ENCODE peak calls at places on chromosomes 7 and 10, in six cellular contexts. N is stimulated activated CD8-positive, alpha-beta memory T cell treated with anti-CD3 and anti-CD28 coated beads, Interleukin-4, amount 100 ng/mL, for 1 hour; Z is iPS-NIHi11; K is choroid plexus epithelial cell; O is upper lobe of right lung; P is activated T-helper 1 cell treated with anti-CD3 and anti-CD28 coated beads, Interleukin-2, amount 50 U/mL, for 16 hours. W is an unnamed sample.

GRCh38 chr7:129741743-129742213 is 130.3 kb downstream of the NRF1 start:
- DNase-seq in N (no peak), Z (peak), K (no peak), O (no peak), P (no peak), W (no peak)

GRCh38 chr7:5528071-5528814 is 104.6 kb upstream of the TNRC18 start:
- DNase-seq in N (no peak), Z (no peak), K (peak), O (peak), P (no peak), W (peak)

GRCh38 chr7:90833443-90833842 is 237.3 kb downstream of the CDK14 start:
- DNase-seq in N (no peak), Z (no peak), K (no peak), O (no peak), P (no peak), W (no peak)

GRCh38 chr10:44980309-44981171 is 1.9 kb upstream of the DEPP1 start:
- DNase-seq in N (no peak), Z (no peak), K (no peak), O (no peak), P (no peak), W (peak)

GRCh38 chr7:33196194-33196593 is 66.8 kb downstream of the BBS9 start:
- DNase-seq in N (no peak), Z (no peak), K (peak), O (no peak), P (no peak), W (no peak)

GRCh38 chr10:66265398-66265797 is 660.4 kb upstream of the LRRTM3 start:
- DNase-seq in N (no peak), Z (no peak), K (no peak), O (no peak), P (no peak), W (no peak)

GRCh38 chr7:3893151-3893788 is 592.2 kb downstream of the SDK1 start:
- DNase-seq in N (no peak), Z (no peak), K (no peak), O (no peak), P (no peak), W (no peak)

GRCh38 chr7:25098096-25099046 is 26.7 kb downstream of the CYCS start:
- DNase-seq in N (peak), Z (peak), K (peak), O (no peak), P (peak), W (peak)

GRCh38 chr10:99525897-99526296 is 6.8 kb upstream of the NKX2-3 start:
- DNase-seq in N (no peak), Z (no peak), K (no peak), O (no peak), P (no peak), W (no peak)

GRCh38 chr10:9126728-9127127 is 1072.2 kb downstream of the GATA3 start:
- DNase-seq in N (no peak), Z (no peak), K (no peak), O (no peak), P (no peak), W (no peak)

GRCh38 chr7:137439829-137440433 is 96.4 kb upstream of the PTN start:
- DNase-seq in N (no peak), Z (no peak), K (no peak), O (no peak), P (no peak), W (no peak)

GRCh38 chr10:14751576-14752330 is 22.9 kb downstream of the FAM107B start:
- DNase-seq in N (no peak), Z (peak), K (peak), O (no peak), P (no peak), W (no peak)

GRCh38 chr7:142539901-142540300 is 209.4 kb upstream of the PRSS1 start:
- DNase-seq in N (no peak), Z (no peak), K (peak), O (no peak), P (no peak), W (peak)

GRCh38 chr10:116450861-116451260 is 23.2 kb downstream of the PNLIPRP3 start:
- DNase-seq in N (no peak), Z (no peak), K (no peak), O (no peak), P (no peak), W (no peak)

GRCh38 chr10:91653214-91653875 is 20.5 kb upstream of the PPP1R3C start:
- DNase-seq in N (no peak), Z (no peak), K (peak), O (no peak), P (no peak), W (peak)

GRCh38 chr7:73341877-73342276 is 13.9 kb downstream of the FKBP6 start:
- DNase-seq in N (no peak), Z (peak), K (peak), O (no peak), P (no peak), W (peak)

GRCh38 chr10:124319926-124320391 is 98.8 kb downstream of the OAT start:
- DNase-seq in N (no peak), Z (no peak), K (peak), O (peak), P (no peak), W (no peak)

GRCh38 chr7:44765579-44766415 is 17.1 kb downstream of the ZMIZ2 start:
- DNase-seq in N (no peak), Z (no peak), K (no peak), O (no peak), P (no peak), W (no peak)

GRCh38 chr7:74334026-74334425 is 44.8 kb downstream of the CLIP2 start:
- DNase-seq in N (no peak), Z (no peak), K (peak), O (no peak), P (no peak), W (peak)

GRCh38 chr10:78349165-78349516 is 315.5 kb downstream of the RPS24 start:
- DNase-seq in N (no peak), Z (no peak), K (no peak), O (peak), P (no peak), W (no peak)

GRCh38 chr7:29946428-29947186 is 43.0 kb downstream of the SCRN1 start:
- DNase-seq in N (no peak), Z (peak), K (peak), O (no peak), P (no peak), W (peak)

GRCh38 chr10:61108880-61109279 is 164.9 kb upstream of the RHOBTB1 start:
- DNase-seq in N (no peak), Z (peak), K (no peak), O (no peak), P (no peak), W (no peak)

GRCh38 chr7:130669051-130669700 is 628 bp upstream of the COPG2 start:
- DNase-seq in N (no peak), Z (no peak), K (peak), O (no peak), P (no peak), W (no peak)

GRCh38 chr7:149147072-149147729 is at the start of gene ZNF398:
- DNase-seq in N (peak), Z (peak), K (peak), O (peak), P (peak), W (peak)

GRCh38 chr10:73253226-73253557 is 748 bp upstream of the MRPS16 start:
- DNase-seq in N (no peak), Z (peak), K (peak), O (no peak), P (no peak), W (peak)

GRCh38 chr7:155392726-155393570 is 65.0 kb upstream of the EN2 start:
- DNase-seq in N (no peak), Z (no peak), K (no peak), O (no peak), P (no peak), W (no peak)

GRCh38 chr7:122369756-122370155 is 65.2 kb upstream of the FEZF1 start:
- DNase-seq in N (no peak), Z (no peak), K (no peak), O (no peak), P (no peak), W (no peak)

GRCh38 chr10:129814681-129815646 is 149.1 kb downstream of the EBF3 start:
- DNase-seq in N (no peak), Z (no peak), K (no peak), O (no peak), P (no peak), W (no peak)

GRCh38 chr10:8404721-8405120 is 350.2 kb downstream of the GATA3 start:
- DNase-seq in N (no peak), Z (no peak), K (no peak), O (no peak), P (no peak), W (no peak)

GRCh38 chr7:135320277-135320676 is 86.6 kb downstream of the STRA8 start:
- DNase-seq in N (no peak), Z (peak), K (peak), O (peak), P (no peak), W (peak)

GRCh38 chr7:106177738-106178592 is 65.9 kb upstream of the SYPL1 start:
- DNase-seq in N (no peak), Z (no peak), K (no peak), O (no peak), P (no peak), W (no peak)

GRCh38 chr7:19713676-19714075 is 4.8 kb upstream of the POLR1F start:
- DNase-seq in N (peak), Z (no peak), K (peak), O (no peak), P (no peak), W (peak)

GRCh38 chr10:98006266-98006665 is 24.2 kb downstream of the CRTAC1 start:
- DNase-seq in N (no peak), Z (peak), K (no peak), O (no peak), P (no peak), W (no peak)

GRCh38 chr10:29858352-29859267 is 200.8 kb downstream of the JCAD start:
- DNase-seq in N (no peak), Z (peak), K (peak), O (peak), P (no peak), W (peak)

W was measured in dermis blood vessel endothelial cell.